ENCODE peak calls at places on chromosomes 7 and 10, in five cellular contexts. D is HepG2, B is GM12878, F is H1, R is K562. L is an unnamed sample. For H4K20me1, the result is how much of the 10 kb centered on the place peaks cover.

GRCh38 chr10:128609460-128609859 is 483.2 kb upstream of the MKI67 start:
- DNase-seq in F (no peak), R (no peak), B (no peak), D (no peak), L (no peak)

GRCh38 chr10:95303535-95303934 is 12.7 kb upstream of the PDLIM1 start:
- DNase-seq in D (no peak), R (peak), F (no peak), B (no peak), L (no peak)

GRCh38 chr7:26202019-26202985 is 757 bp downstream of the CBX3 start:
- DNase-seq in R (peak), B (no peak), F (no peak), D (no peak), L (no peak)

GRCh38 chr7:35754741-35755140 is 46.1 kb upstream of the SEPTIN7 start:
- DNase-seq in B (no peak), R (no peak), D (no peak), F (no peak), L (no peak)

GRCh38 chr7:123460616-123461015 is 73.8 kb downstream of the IQUB start:
- DNase-seq in F (no peak), R (no peak), D (no peak), B (no peak), L (no peak)

GRCh38 chr10:131946880-131947279 is 34.8 kb downstream of the BNIP3 start:
- DNase-seq in B (no peak), D (no peak), F (no peak), R (no peak), L (no peak)

GRCh38 chr7:15686957-15687644 is 618 bp upstream of the MEOX2 start:
- DNase-seq in D (no peak), B (no peak), F (no peak), R (no peak), L (no peak)

GRCh38 chr7:7417414-7417813 is 118.3 kb downstream of the COL28A1 start:
- DNase-seq in D (no peak), R (no peak), B (no peak), F (no peak), L (no peak)

GRCh38 chr10:96370575-96371157 is 11.9 kb upstream of the OPALIN start:
- DNase-seq in D (peak), R (peak), B (no peak), F (peak), L (peak)

GRCh38 chr10:106705576-106706526 is 458.7 kb downstream of the SORCS1 start:
- DNase-seq in R (peak), F (peak), B (no peak), D (peak), L (peak)

GRCh38 chr7:154744226-154744860 is 258.6 kb downstream of the PAXIP1 start:
- DNase-seq in B (no peak), D (no peak), R (peak), F (peak), L (no peak)

GRCh38 chr7:36627836-36628235 is 96.5 kb downstream of the AOAH start:
- DNase-seq in R (no peak), B (no peak), F (no peak), D (no peak), L (no peak)

GRCh38 chr7:8260871-8261707 is 878 bp downstream of the ICA1 start:
- DNase-seq in B (no peak), D (no peak), F (no peak), R (peak), L (no peak)

GRCh38 chr7:92717601-92717981 is 118.8 kb downstream of the CDK6 start:
- DNase-seq in B (no peak), D (no peak), R (no peak), F (no peak), L (no peak)

GRCh38 chr10:81831060-81831459 is 43.9 kb upstream of the NRG3 start:
- DNase-seq in F (no peak), R (no peak), B (no peak), D (no peak), L (no peak)

DNA sequence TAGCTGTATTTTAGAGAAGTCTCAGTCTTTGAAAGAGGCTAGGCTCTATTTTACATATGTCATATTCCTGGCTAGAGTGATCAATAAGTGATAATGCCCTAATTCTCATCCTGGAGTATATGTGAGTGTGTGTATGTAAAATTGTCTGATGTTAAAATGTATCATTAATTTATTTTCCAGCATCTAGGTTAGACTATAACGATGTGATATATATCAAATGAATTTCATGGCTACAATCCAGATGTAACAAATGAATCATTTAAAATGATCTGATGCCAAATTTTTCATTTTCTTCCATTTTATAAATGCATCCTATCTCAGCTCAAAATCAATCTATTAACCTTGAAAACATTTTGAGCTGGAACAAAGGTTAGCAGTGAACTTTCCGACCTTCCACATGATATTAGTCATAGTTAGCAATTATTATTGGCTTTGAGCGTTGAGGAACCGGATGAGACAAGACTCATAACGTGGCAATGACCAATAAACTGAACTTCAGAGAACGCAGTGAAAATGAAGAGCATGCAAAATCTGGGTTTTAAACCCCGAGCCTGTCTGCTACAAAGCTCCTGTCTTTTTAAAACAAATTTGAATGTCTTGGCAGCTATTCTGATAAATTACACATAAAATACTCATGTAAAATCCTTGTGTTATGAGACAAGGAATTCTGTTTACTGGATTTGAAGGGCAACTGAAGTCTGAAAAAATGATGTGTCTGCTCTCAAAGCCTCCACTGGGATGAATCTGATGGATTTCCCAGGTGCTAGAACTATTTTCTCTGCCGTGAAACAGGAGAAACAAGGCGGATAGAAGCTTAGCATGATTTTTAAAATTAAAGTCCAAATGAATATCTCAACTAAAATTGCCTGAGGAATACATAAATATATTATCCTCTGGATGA is 74.6 kb upstream of the ITGB1 start:
- DNase-seq in B (no peak), D (peak), R (no peak), F (no peak), L (peak)
- H3K27ac ChIP-seq in B (no peak), D (no peak), R (no peak), F (no peak), L (peak)

GRCh38 chr10:126956712-126957108 is 51.5 kb downstream of the DOCK1 start:
- DNase-seq in D (no peak), F (no peak), B (no peak), R (no peak), L (no peak)

GRCh38 chr10:126957111-126957510 is 51.9 kb downstream of the DOCK1 start:
- DNase-seq in D (no peak), B (no peak), F (no peak), R (no peak), L (no peak)

GRCh38 chr10:126955934-126956711 is 50.9 kb downstream of the DOCK1 start:
- DNase-seq in F (no peak), D (no peak), R (no peak), B (no peak), L (no peak)

GRCh38 chr10:126953886-126954285 is 48.7 kb downstream of the DOCK1 start:
- DNase-seq in F (no peak), D (no peak), R (no peak), B (no peak), L (no peak)

DNA sequence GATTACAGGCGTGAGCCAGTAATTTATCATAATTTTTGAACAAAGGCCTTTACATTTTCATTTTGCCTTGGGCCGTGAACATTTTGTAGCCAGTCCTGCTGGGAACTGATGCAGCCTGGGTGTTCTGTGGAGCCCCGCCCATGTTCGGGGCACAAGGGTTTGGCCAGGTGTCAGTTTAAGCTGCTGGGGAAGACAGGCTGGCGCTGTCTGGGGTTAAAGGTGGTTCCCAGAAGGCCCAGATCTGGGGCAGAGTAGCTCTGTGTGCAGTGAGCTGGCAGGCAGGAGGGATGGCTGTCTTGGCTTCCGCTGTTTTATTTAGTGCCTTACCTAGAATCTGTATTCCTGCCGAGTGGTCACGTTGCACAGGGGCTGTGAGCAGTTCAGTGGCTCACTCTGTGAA is 50.2 kb downstream of the DOCK1 start:
- DNase-seq in R (no peak), F (no peak), D (no peak), B (no peak), L (no peak)
- H4K20me1 ChIP-seq in R (under half), F (under half), D (under half), B (under half), L (under half)

DNA sequence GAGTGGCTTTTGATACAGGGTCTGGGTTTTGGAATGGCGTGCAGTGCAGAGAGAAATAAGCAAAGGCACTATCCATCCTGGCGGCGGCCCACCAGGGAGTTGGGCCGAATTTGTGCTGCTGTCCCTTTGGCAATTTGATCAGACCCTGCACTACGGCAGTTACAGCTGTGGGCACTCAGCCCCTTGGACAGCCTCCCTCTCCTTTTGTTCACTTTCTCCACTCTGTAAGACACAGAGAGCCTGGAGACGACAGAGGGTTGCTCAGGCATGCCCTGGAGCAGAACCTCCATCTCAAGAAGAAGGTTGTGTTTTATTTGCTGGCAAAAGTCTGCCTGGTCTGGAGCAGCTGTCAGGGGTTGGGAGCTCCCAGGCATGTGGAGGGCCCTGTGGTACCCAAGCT is 55.8 kb downstream of the LHPP start:
- DNase-seq in R (no peak), B (no peak), D (no peak), F (no peak), L (no peak)
- TF ChIP-seq SP1 in R (no peak), B (no peak), D (no peak), F (no peak), L (no peak)

GRCh38 chr7:55119571-55119970 is 100.8 kb downstream of the EGFR start:
- DNase-seq in F (no peak), D (no peak), B (no peak), R (no peak), L (no peak)

GRCh38 chr7:55122263-55122662 is 103.4 kb downstream of the EGFR start:
- DNase-seq in F (no peak), D (no peak), B (no peak), R (no peak), L (no peak)

GRCh38 chr7:55121249-55121648 is 102.4 kb downstream of the EGFR start:
- DNase-seq in B (no peak), D (no peak), F (no peak), R (no peak), L (no peak)

GRCh38 chr7:55120074-55120473 is 101.3 kb downstream of the EGFR start:
- DNase-seq in D (no peak), B (no peak), F (no peak), R (no peak), L (no peak)

DNA sequence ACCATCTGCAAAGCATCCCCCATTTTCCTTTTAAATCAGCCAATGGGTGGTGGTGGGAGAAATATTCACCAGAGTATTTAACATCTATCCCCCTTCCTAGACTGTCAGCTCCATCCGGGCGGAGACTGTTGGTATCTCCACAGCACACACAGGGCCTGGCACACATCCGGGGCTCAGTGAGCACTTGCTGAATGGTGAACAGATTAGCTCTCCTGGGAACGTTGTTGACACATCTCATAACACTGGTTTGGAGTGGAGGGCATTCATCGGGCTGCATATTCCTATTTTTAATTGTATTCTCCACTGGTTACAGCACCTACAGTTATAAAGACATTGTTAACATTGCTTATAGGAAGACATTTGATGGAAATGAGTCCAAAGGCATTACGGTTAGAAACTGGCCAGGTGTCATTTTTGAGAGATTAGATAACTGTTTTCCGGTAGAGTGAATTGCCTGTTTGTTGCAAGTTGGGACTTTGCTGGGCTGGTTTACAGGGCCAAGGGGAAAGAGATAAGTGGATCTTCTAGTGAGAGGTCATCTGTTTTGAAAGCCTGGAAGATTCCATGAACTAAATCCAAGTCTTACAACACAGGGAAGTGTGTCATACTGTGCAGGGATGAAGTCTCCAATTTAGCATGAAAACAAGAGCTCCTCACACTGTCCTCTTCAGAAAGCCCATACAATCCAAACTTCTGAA is 101.8 kb downstream of the EGFR start:
- DNase-seq in F (no peak), B (no peak), D (no peak), R (no peak), L (no peak)
- H3K27ac ChIP-seq in F (no peak), B (no peak), D (no peak), R (peak), L (no peak)

GRCh38 chr10:124639206-124639605 is 105.0 kb downstream of the FAM53B start:
- DNase-seq in B (no peak), F (no peak), D (no peak), R (no peak), L (no peak)

GRCh38 chr10:124640538-124641231 is 103.5 kb downstream of the FAM53B start:
- DNase-seq in R (peak), B (peak), D (no peak), F (no peak), L (no peak)

GRCh38 chr10:124640056-124640455 is 104.1 kb downstream of the FAM53B start:
- DNase-seq in D (no peak), R (no peak), F (no peak), B (no peak), L (no peak)

GRCh38 chr10:124641282-124642075 is 102.7 kb downstream of the FAM53B start:
- DNase-seq in R (peak), B (peak), F (no peak), D (no peak), L (no peak)

GRCh38 chr10:124639646-124640045 is 104.5 kb downstream of the FAM53B start:
- DNase-seq in D (no peak), B (no peak), F (no peak), R (no peak), L (no peak)
- H4K20me1 ChIP-seq in D (under half), B (under half), F (under half), R (under half), L (under half)

L was measured in HCT116.